ENCODE peak calls at places on chromosome 20, in four cellular contexts. R is LoVo; V is stimulated activated CD4-positive, alpha-beta T cell treated with anti-CD3 and anti-CD28 coated beads, Interleukin-15, amount 100 ng/mL, for 1 hour; D is amniotic stem cell. M is an unnamed sample.

GRCh38 chr20:33709905-33710541 is 10.1 kb downstream of the PXMP4 start:
- DNase-seq in R (no peak), V (no peak), D (no peak), M (no peak)

GRCh38 chr20:37095609-37096414 is at the start of gene RBL1:
- DNase-seq in R (peak), V (peak), D (peak), M (peak)

GRCh38 chr20:19658137-19658536 is 99.9 kb upstream of the RIN2 start:
- DNase-seq in R (no peak), V (no peak), D (no peak), M (no peak)

GRCh38 chr20:3133156-3133555 is 26.5 kb downstream of the FASTKD5 start:
- DNase-seq in R (no peak), V (no peak), D (no peak), M (no peak)

GRCh38 chr20:21137078-21137477 is 11.2 kb downstream of the KIZ start:
- DNase-seq in R (no peak), V (no peak), D (no peak), M (no peak)

GRCh38 chr20:54118220-54119001 is 48.0 kb upstream of the BCAS1 start:
- DNase-seq in R (no peak), V (no peak), D (no peak), M (no peak)

GRCh38 chr20:45294659-45295058 is 12.0 kb upstream of the RBPJL start:
- DNase-seq in R (no peak), V (no peak), D (no peak), M (no peak)

GRCh38 chr20:36361406-36361805 is 55.3 kb downstream of the DLGAP4 start:
- DNase-seq in R (no peak), V (no peak), D (no peak), M (no peak)

GRCh38 chr20:20375862-20376261 is 8.0 kb downstream of the INSM1 start:
- DNase-seq in R (no peak), V (no peak), D (no peak), M (no peak)

GRCh38 chr20:5973172-5973571 is 22.7 kb downstream of the MCM8 start:
- DNase-seq in R (no peak), V (no peak), D (no peak), M (peak)

GRCh38 chr20:33985280-33985679 is 8.4 kb upstream of the RALY start:
- DNase-seq in R (no peak), V (no peak), D (no peak), M (no peak)

GRCh38 chr20:64256282-64256947 is 867 bp downstream of the PCMTD2 start:
- DNase-seq in R (no peak), V (no peak), D (no peak), M (no peak)

M was measured in PC-9.